ENCODE peak calls at places on chromosomes 4 and X, in seven cellular contexts. One of them, this sample, is unnamed.

GRCh38 chr4:152591361-152591760 is 55.5 kb upstream of the FBXW7 start:
- DNase-seq in H9: peak; percentile 85
- DNase-seq in IMR-90: peak; percentile 11
- DNase-seq in mammary epithelial cell: peak; percentile 42
- DNase-seq in PC-3: no peak
- DNase-seq in HCT116: no peak
- DNase-seq in hepatocyte: peak; percentile 65
- DNase-seq in this sample: peak; percentile 9

GRCh38 chr4:39555472-39555871 is 28.2 kb upstream of the UGDH start:
- DNase-seq in IMR-90: no peak
- DNase-seq in mammary epithelial cell: no peak
- DNase-seq in PC-3: no peak
- DNase-seq in hepatocyte: no peak
- DNase-seq in H9: no peak
- DNase-seq in HCT116: no peak
- DNase-seq in this sample: no peak

GRCh38 chr4:26185436-26185835 is 135.4 kb upstream of the RBPJ start:
- DNase-seq in PC-3: peak; percentile 57
- DNase-seq in HCT116: no peak
- DNase-seq in H9: no peak
- DNase-seq in hepatocyte: no peak
- DNase-seq in IMR-90: peak; percentile 36
- DNase-seq in mammary epithelial cell: no peak
- DNase-seq in this sample: no peak

GRCh38 chr4:41360214-41360910 is 103.6 kb downstream of the UCHL1 start:
- DNase-seq in HCT116: no peak
- DNase-seq in mammary epithelial cell: peak; percentile 24
- DNase-seq in PC-3: peak; percentile 67
- DNase-seq in H9: peak; percentile 55
- DNase-seq in IMR-90: peak; percentile 20
- DNase-seq in hepatocyte: peak; percentile 82
- DNase-seq in this sample: no peak

GRCh38 chrX:108306086-108306485 is 132.1 kb downstream of the COL4A6 start:
- DNase-seq in mammary epithelial cell: no peak
- DNase-seq in IMR-90: no peak
- DNase-seq in hepatocyte: no peak
- DNase-seq in H9: no peak
- DNase-seq in PC-3: no peak
- DNase-seq in HCT116: no peak
- DNase-seq in this sample: no peak

GRCh38 chr4:31360786-31361185 is 640.6 kb downstream of the PCDH7 start:
- DNase-seq in hepatocyte: peak; percentile 8
- DNase-seq in PC-3: no peak
- DNase-seq in H9: no peak
- DNase-seq in HCT116: no peak
- DNase-seq in mammary epithelial cell: no peak
- DNase-seq in IMR-90: peak; percentile 64
- DNase-seq in this sample: no peak

GRCh38 chrX:40720386-40720785 is 15.0 kb downstream of the MED14 start:
- DNase-seq in hepatocyte: peak; percentile 26
- DNase-seq in H9: no peak
- DNase-seq in PC-3: no peak
- DNase-seq in IMR-90: no peak
- DNase-seq in HCT116: no peak
- DNase-seq in mammary epithelial cell: no peak
- DNase-seq in this sample: no peak

GRCh38 chr4:186657766-186658165 is 65.9 kb downstream of the FAT1 start:
- DNase-seq in mammary epithelial cell: peak; percentile 73
- DNase-seq in IMR-90: peak; percentile 43
- DNase-seq in H9: no peak
- DNase-seq in hepatocyte: no peak
- DNase-seq in HCT116: peak; percentile 35
- DNase-seq in PC-3: peak; percentile 55
- DNase-seq in this sample: no peak

DNA sequence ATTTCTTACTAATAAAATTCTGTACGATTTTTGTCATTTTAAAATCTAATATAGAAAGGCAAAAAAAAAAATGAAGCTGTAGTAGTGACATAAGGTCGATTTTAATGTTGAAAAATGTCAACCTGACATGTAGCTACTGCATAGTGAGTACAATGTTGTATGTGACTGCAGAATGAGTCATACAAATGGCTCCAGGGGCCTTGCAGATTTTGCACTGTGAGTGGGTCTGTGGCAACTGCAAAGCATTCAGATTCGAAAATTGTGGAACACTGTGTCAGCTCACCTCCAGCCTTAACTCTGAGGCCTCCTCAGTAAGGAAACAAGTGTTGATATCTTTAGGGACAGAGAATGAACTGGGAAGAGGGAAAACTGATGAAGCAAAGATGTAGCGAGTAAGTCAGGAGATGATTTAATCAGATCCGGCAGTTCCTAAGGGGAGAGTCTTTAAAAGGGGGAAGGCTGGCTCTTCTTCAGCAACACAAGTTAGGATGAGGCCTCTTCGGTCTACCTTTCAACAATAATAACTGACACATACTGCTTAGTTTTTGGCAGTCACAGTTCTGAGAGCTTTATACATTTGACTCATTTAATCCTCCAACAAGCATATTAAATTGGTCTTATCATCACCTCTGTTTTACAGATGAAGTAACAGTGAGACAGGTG is 24.9 kb downstream of the TKTL2 start:
- DNase-seq in hepatocyte: no peak
- DNase-seq in H9: no peak
- DNase-seq in mammary epithelial cell: peak; percentile 66
- DNase-seq in PC-3: peak; percentile 84
- DNase-seq in HCT116: no peak
- DNase-seq in IMR-90: peak; percentile 35
- DNase-seq in this sample: peak; percentile 40
- H2AFZ ChIP-seq in hepatocyte: no peak overlapping the region
- H2AFZ ChIP-seq in H9: no peak overlapping the region
- H2AFZ ChIP-seq in mammary epithelial cell: no peak overlapping the region
- H2AFZ ChIP-seq in PC-3: peak overlapping the region; percentile 68
- H2AFZ ChIP-seq in HCT116: peak overlapping the region; percentile 20
- H2AFZ ChIP-seq in IMR-90: peak overlapping the region; percentile 44
- H2AFZ ChIP-seq in this sample: peak overlapping the region; percentile 76

DNA sequence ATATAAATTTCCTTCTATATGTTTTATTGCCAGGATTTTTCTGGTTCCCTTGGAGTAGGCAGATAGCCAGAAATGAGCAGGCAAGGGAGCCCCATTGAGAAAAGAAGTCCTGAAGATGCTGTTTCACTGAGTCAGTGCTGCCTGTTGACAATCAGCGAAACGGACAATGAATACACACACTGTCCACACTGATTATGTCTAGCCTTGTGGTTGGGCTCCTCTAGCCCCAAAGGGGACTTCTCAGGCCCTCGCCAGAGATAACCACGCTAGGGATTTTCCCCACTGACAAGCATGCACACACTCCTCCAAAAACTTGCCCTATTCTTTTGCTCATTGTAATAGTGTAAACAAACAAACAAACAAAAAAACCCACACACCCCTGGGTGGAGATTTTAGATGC is 369.3 kb downstream of the DMD start:
- DNase-seq in IMR-90: no peak
- DNase-seq in H9: no peak
- DNase-seq in mammary epithelial cell: no peak
- DNase-seq in PC-3: no peak
- DNase-seq in hepatocyte: no peak
- DNase-seq in HCT116: no peak
- DNase-seq in this sample: no peak
- H2AFZ ChIP-seq in IMR-90: no peak overlapping the region
- H2AFZ ChIP-seq in H9: no peak overlapping the region
- H2AFZ ChIP-seq in mammary epithelial cell: no peak overlapping the region
- H2AFZ ChIP-seq in PC-3: no peak overlapping the region
- H2AFZ ChIP-seq in hepatocyte: no peak overlapping the region
- H2AFZ ChIP-seq in HCT116: no peak overlapping the region
- H2AFZ ChIP-seq in this sample: no peak overlapping the region

DNA sequence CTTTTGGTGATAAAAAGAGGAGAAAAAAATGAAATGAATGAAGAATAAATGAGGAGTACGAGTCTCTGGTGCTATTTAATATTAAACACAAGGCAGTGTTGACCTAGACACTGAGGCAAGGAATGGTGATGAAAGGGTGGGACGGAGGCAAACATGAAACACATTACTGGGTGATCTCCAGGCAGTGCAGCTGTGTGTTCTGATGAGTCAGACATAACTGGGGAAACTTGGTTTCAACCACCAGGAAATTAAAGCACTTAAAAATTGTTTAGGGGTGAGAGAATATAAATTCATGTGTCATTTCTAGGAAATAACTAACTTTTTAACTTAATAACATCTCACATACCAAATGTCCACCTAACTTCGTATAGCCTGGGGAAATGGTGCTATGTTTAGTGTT is 19.7 kb upstream of the CXCL6 start:
- DNase-seq in hepatocyte: no peak
- DNase-seq in HCT116: no peak
- DNase-seq in H9: no peak
- DNase-seq in mammary epithelial cell: peak; percentile 92
- DNase-seq in IMR-90: peak; percentile 89
- DNase-seq in PC-3: peak; percentile 89
- DNase-seq in this sample: no peak
- H2AFZ ChIP-seq in hepatocyte: no peak overlapping the region
- H2AFZ ChIP-seq in HCT116: no peak overlapping the region
- H2AFZ ChIP-seq in H9: no peak overlapping the region
- H2AFZ ChIP-seq in mammary epithelial cell: no peak overlapping the region
- H2AFZ ChIP-seq in IMR-90: no peak overlapping the region
- H2AFZ ChIP-seq in PC-3: no peak overlapping the region
- H2AFZ ChIP-seq in this sample: no peak overlapping the region

GRCh38 chr4:114472269-114473032 is 126.2 kb upstream of the UGT8 start:
- DNase-seq in hepatocyte: no peak
- DNase-seq in IMR-90: no peak
- DNase-seq in H9: no peak
- DNase-seq in PC-3: no peak
- DNase-seq in mammary epithelial cell: no peak
- DNase-seq in HCT116: no peak
- DNase-seq in this sample: no peak
- H2AFZ ChIP-seq in hepatocyte: no peak overlapping the region
- H2AFZ ChIP-seq in IMR-90: no peak overlapping the region
- H2AFZ ChIP-seq in H9: no peak overlapping the region
- H2AFZ ChIP-seq in PC-3: no peak overlapping the region
- H2AFZ ChIP-seq in mammary epithelial cell: no peak overlapping the region
- H2AFZ ChIP-seq in HCT116: no peak overlapping the region
- H2AFZ ChIP-seq in this sample: no peak overlapping the region

GRCh38 chrX:131711478-131711867 is 167.6 kb downstream of the OR13H1 start:
- DNase-seq in IMR-90: no peak
- DNase-seq in HCT116: no peak
- DNase-seq in H9: no peak
- DNase-seq in hepatocyte: no peak
- DNase-seq in mammary epithelial cell: no peak
- DNase-seq in PC-3: no peak
- DNase-seq in this sample: no peak
- H2AFZ ChIP-seq in IMR-90: no peak overlapping the region
- H2AFZ ChIP-seq in HCT116: no peak overlapping the region
- H2AFZ ChIP-seq in H9: no peak overlapping the region
- H2AFZ ChIP-seq in hepatocyte: no peak overlapping the region
- H2AFZ ChIP-seq in mammary epithelial cell: no peak overlapping the region
- H2AFZ ChIP-seq in PC-3: no peak overlapping the region
- H2AFZ ChIP-seq in this sample: no peak overlapping the region

DNA sequence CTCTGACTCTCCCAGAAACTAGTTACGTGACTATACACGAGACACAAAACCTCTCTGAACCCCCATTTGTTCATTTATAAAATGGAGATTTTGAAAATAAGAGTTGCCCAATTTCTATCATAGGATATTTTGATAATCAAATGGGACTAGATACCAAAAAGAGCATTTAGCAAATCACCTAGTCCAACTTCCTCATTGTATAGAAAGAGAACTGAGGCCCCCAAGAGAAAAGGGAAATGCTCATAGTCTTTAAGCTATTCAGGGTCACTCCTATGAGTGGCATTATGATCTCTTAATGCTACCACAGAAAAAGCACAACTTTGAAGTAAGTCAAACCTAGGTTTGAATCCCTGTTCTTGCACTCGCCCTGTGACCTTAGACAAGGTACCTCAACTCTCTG is 62.7 kb downstream of the BMP15 start:
- DNase-seq in hepatocyte: no peak
- DNase-seq in HCT116: no peak
- DNase-seq in H9: no peak
- DNase-seq in IMR-90: no peak
- DNase-seq in mammary epithelial cell: no peak
- DNase-seq in PC-3: no peak
- DNase-seq in this sample: no peak
- H2AFZ ChIP-seq in hepatocyte: no peak overlapping the region
- H2AFZ ChIP-seq in HCT116: no peak overlapping the region
- H2AFZ ChIP-seq in H9: no peak overlapping the region
- H2AFZ ChIP-seq in IMR-90: no peak overlapping the region
- H2AFZ ChIP-seq in mammary epithelial cell: no peak overlapping the region
- H2AFZ ChIP-seq in PC-3: no peak overlapping the region
- H2AFZ ChIP-seq in this sample: no peak overlapping the region